ENCODE peak calls at places on chromosomes 4 and X, in five cellular contexts. K, B, M, R and D are unnamed samples.

GRCh38 chrX:110086916-110087484 is 84.1 kb downstream of the TMEM164 start:
- DNase-seq in K (no peak), B (no peak), M (no peak), R (peak; percentile 88), D (no peak)

GRCh38 chr4:169665039-169665732 is 44.8 kb downstream of the CLCN3 start:
- DNase-seq in K (no peak), B (no peak), M (no peak), R (no peak), D (no peak)

GRCh38 chr4:100984901-100985300 is 362.4 kb downstream of the PPP3CA start:
- DNase-seq in K (no peak), B (no peak), M (no peak), R (no peak), D (no peak)

GRCh38 chrX:96684339-96685204 is at the start of gene DIAPH2:
- DNase-seq in K (peak; percentile 89), B (peak; percentile 67), M (peak; percentile 83), R (peak; percentile 78), D (peak; percentile 57)

GRCh38 chrX:10049246-10049645 is 82.1 kb downstream of the CLDN34 start:
- DNase-seq in K (no peak), B (no peak), M (no peak), R (no peak), D (no peak)

GRCh38 chrX:51496501-51497291 is at the start of gene NUDT11:
- DNase-seq in K (peak; percentile 86), B (peak; percentile 46), M (no peak), R (peak; percentile 60), D (peak; percentile 62)

GRCh38 chrX:3690140-3690539 is 23.3 kb downstream of the PRKX start:
- DNase-seq in K (no peak), B (no peak), M (no peak), R (no peak), D (no peak)

GRCh38 chr4:152104286-152104685 is 343.5 kb upstream of the GATB start:
- DNase-seq in K (no peak), B (no peak), M (no peak), R (no peak), D (no peak)

GRCh38 chr4:139968831-139969230 is 185.2 kb downstream of the MAML3 start:
- DNase-seq in K (no peak), B (no peak), M (no peak), R (no peak), D (no peak)

GRCh38 chr4:82402196-82402775 is 28.0 kb downstream of the HNRNPDL start:
- DNase-seq in K (no peak), B (no peak), M (no peak), R (no peak), D (no peak)

GRCh38 chr4:8141935-8142334 is 16.7 kb downstream of the ABLIM2 start:
- DNase-seq in K (no peak), B (no peak), M (no peak), R (no peak), D (no peak)

GRCh38 chr4:65911720-65912119 is 241.4 kb upstream of the EPHA5 start:
- DNase-seq in K (no peak), B (no peak), M (no peak), R (no peak), D (no peak)

GRCh38 chr4:30837131-30837539 is 117.0 kb downstream of the PCDH7 start:
- DNase-seq in K (peak; percentile 88), B (no peak), M (no peak), R (no peak), D (no peak)

GRCh38 chrX:96611619-96612362 is 72.9 kb upstream of the DIAPH2 start:
- DNase-seq in K (no peak), B (no peak), M (no peak), R (peak; percentile 24), D (no peak)

GRCh38 chr4:183635333-183635732 is 23.7 kb downstream of the RWDD4 start:
- DNase-seq in K (no peak), B (no peak), M (no peak), R (no peak), D (no peak)

GRCh38 chrX:13843150-13843721 is 26.3 kb upstream of the GPM6B start:
- DNase-seq in K (no peak), B (no peak), M (no peak), R (no peak), D (no peak)

GRCh38 chr4:123299212-123299651 is 97.4 kb upstream of the SPRY1 start:
- DNase-seq in K (no peak), B (no peak), M (no peak), R (peak; percentile 18), D (no peak)

GRCh38 chr4:182238355-182238931 is 4.8 kb upstream of the TENM3 start:
- DNase-seq in K (no peak), B (no peak), M (no peak), R (peak; percentile 21), D (no peak)

GRCh38 chr4:145045180-145045579 is 52.8 kb downstream of the ANAPC10 start:
- DNase-seq in K (no peak), B (no peak), M (no peak), R (no peak), D (no peak)

GRCh38 chr4:180059216-180059881 is 2183.9 kb upstream of the TENM3 start:
- DNase-seq in K (peak; percentile 57), B (no peak), M (no peak), R (no peak), D (peak; percentile 28)

GRCh38 chrX:110265624-110266023 is 52.3 kb downstream of the AMMECR1 start:
- DNase-seq in K (no peak), B (no peak), M (no peak), R (no peak), D (no peak)

GRCh38 chrX:153970398-153971123 is 1.1 kb downstream of the HCFC1 start:
- DNase-seq in K (peak; percentile 47), B (no peak), M (no peak), R (peak; percentile 35), D (peak; percentile 45)

DNA sequence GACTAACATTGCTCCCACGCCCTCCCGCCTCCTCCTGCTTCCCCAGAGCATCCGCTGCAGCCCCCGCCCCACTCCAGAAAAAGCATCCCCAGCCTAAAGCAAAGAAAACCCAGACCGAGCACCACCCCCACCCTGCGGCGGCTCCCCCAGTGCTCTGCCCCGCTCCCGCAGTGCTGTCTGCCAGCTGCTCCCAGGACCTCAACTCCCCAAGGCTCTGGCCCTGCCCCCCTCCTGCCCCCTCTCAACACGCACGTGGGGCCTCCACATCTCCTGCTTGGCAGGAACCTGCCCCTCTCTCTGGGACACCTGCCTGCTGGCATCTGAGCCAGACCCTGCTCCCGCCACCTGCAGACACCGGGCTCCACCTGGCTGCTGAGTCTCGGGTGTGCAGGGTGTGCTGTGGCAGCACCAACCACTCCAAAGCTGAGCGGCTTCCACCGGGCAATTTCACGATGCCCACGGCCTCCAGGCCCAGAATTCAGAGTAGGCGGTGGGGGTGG is 79.4 kb downstream of the FAM53A start:
- DNase-seq in K (no peak), B (peak; percentile 77), M (no peak), R (no peak), D (no peak)
- TF ChIP-seq CTCF in K (no peak), B (peak; percentile 31), M (peak; percentile 29), R (no peak), D (no peak)

DNA sequence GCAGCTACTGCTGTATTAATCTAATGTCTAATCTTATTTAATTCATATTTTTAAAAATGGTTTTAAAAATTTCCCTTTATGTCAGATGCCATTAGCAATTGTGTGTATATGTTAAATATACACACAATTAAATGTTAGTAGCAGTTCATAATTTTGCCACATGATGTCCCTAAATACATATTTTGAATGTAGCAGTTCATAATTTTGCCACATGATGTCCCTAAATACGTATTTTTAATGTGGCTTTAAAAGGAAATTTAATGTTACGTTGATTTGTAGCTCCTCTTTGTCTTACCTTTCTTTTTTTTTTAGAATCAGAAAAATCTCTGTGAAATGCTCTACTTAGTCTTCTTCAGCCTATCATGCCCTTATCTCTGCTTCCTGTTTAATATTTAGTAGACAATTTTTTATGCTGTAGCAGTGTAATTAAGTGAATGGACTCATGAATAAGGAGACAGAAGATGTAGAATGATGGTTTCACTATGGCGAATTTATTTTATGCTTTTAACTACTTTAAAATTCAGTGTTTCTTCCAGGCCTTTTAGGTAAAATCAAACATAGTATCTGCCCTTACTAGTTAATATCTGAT is 26.1 kb downstream of the RBM46 start:
- DNase-seq in K (no peak), B (no peak), M (no peak), R (no peak), D (no peak)
- TF ChIP-seq CTCF in K (peak; percentile 66), B (peak; percentile 52), M (peak; percentile 68), R (peak; percentile 50), D (peak; percentile 81)

DNA sequence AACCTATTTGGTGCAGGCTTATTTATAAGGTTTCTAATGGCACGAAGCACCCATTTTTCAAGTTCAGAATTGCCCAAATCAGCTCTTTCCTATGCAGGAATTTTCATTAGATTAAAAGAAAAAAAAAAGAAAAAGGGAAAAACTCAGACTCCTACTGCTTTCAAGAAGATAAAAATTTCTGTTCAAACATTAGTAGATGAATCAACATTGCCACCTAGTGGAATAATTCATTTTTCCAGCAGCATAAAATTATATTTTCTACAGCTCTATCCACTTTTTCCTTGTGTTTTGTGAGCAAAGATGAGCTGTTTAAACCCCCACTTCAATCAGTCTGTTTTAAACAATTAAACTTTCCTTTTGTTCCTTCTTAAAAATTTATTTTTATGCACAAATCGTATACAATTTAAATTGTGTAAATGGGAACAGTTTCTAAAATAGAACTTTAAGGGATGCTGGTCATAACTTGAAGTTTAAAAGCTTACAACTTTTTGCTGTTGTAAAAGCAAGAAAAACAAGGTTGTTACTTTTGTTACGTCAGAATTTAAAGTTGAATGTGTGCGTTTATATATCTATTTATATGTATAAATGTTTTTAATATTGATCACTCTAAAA is 309.8 kb downstream of the ARAP2 start:
- DNase-seq in K (peak; percentile 37), B (no peak), M (no peak), R (no peak), D (no peak)
- TF ChIP-seq CTCF in K (peak; percentile 42), B (peak; percentile 59), M (peak; percentile 70), R (no peak), D (peak; percentile 84)

GRCh38 chr4:13970349-13970748 is 342.8 kb upstream of the BOD1L1 start:
- DNase-seq in K (no peak), B (no peak), M (no peak), R (peak; percentile 57), D (no peak)

GRCh38 chr4:13963601-13964000 is 336.1 kb upstream of the BOD1L1 start:
- DNase-seq in K (no peak), B (no peak), M (no peak), R (no peak), D (no peak)

GRCh38 chr4:13968723-13969122 is 341.2 kb upstream of the BOD1L1 start:
- DNase-seq in K (no peak), B (no peak), M (no peak), R (no peak), D (no peak)

DNA sequence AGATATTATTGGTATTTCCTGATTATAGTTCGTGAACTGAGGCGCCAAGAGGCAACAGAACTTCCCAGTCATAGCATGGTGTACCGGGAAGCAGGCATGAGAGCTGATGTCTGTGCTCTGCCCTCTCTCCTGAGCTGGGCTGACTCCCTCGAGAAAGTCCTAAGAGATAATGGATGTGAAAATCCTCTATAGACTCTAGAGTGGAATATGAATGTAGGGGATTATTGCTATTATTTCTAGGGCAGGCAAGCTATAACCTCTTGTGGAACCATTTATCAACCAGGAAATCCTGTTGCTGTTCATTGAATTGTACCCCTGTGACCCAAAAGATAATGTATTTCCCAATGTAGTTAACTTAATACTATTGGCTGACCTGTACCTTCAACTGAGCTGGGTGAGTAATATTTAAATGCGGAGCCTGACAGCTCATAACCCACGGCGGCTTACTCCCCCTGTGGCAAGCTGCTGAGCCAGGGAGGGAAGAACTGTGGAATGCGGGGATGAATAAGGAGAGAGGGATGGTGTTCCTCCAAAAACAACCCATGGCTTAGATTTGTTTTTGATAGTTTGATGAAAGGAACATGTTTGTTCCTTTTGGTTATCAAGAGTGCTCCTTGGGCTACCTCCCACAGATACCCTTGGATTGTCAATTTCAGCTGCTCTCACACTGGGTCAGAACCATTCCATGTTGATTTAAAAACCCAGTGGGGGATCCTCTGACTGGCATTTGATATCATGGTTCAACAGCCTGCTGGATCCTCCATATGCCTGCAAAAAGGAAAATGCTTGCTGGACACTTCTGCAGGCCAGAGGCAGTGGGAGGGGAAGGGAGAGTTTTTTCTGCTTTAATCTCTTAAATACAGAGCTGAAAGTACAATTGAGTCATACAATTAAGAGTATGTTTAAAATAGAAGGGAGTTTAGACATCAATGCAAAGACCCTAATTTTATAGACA is 339.0 kb upstream of the BOD1L1 start:
- DNase-seq in K (no peak), B (no peak), M (no peak), R (peak; percentile 87), D (no peak)
- TF ChIP-seq CTCF in K (peak; percentile 39), B (no peak), M (no peak), R (peak; percentile 49), D (no peak)